ENCODE peak calls at places on chromosomes 6 and 20, in ten cellular contexts. Y, L, T, M, Q, C, H, I, N and G are unnamed samples.

GRCh38 chr6:159117031-159117430 is 52.2 kb upstream of the FNDC1 start:
- DNase-seq in C (peak), Q (no peak), L (peak), M (no peak), I (peak), Y (no peak), H (peak), T (no peak), N (no peak), G (no peak)

GRCh38 chr6:15330174-15330934 is 84.5 kb downstream of the JARID2 start:
- DNase-seq in Y (no peak), I (no peak), M (no peak), N (peak), C (no peak), H (peak), T (no peak), Q (no peak), L (no peak), G (no peak)

GRCh38 chr6:3209114-3210023 is 18.1 kb downstream of the TUBB2B start:
- DNase-seq in Y (no peak), L (peak), T (peak), M (no peak), N (no peak), I (peak), C (no peak), H (peak), Q (peak), G (peak)

GRCh38 chr6:134619789-134620188 is 301.9 kb upstream of the SGK1 start:
- DNase-seq in Q (no peak), I (peak), Y (no peak), T (no peak), L (no peak), H (peak), N (no peak), C (no peak), M (no peak), G (peak)

GRCh38 chr20:47925603-47926002 is 140.3 kb upstream of the SULF2 start:
- DNase-seq in N (no peak), L (no peak), Q (no peak), C (no peak), I (no peak), T (no peak), M (no peak), H (no peak), Y (no peak), G (no peak)

GRCh38 chr20:11970243-11970836 is 52.6 kb downstream of the BTBD3 start:
- DNase-seq in C (no peak), H (no peak), Y (no peak), I (no peak), M (no peak), T (no peak), L (no peak), Q (no peak), N (no peak), G (no peak)

GRCh38 chr20:2093200-2093781 is 8.3 kb upstream of the STK35 start:
- DNase-seq in H (no peak), I (no peak), C (no peak), T (peak), Y (no peak), L (no peak), Q (peak), N (no peak), M (no peak), G (peak)

GRCh38 chr6:115570326-115570725 is 490.4 kb downstream of the FRK start:
- DNase-seq in T (no peak), H (peak), I (no peak), Q (no peak), L (no peak), M (no peak), N (no peak), C (no peak), Y (no peak), G (no peak)

GRCh38 chr20:53723621-53724020 is 130.0 kb upstream of the ZNF217 start:
- DNase-seq in L (no peak), Q (no peak), I (no peak), Y (no peak), T (no peak), C (no peak), N (peak), H (no peak), M (no peak), G (no peak)

GRCh38 chr6:78810698-78811097 is 56.7 kb upstream of the IRAK1BP1 start:
- DNase-seq in L (no peak), Y (no peak), N (no peak), Q (no peak), C (no peak), I (peak), T (no peak), H (peak), M (no peak), G (no peak)

GRCh38 chr20:41734506-41734945 is 116.3 kb upstream of the CHD6 start:
- DNase-seq in N (peak), C (no peak), Q (peak), I (peak), T (peak), Y (no peak), M (no peak), L (peak), H (peak), G (peak)

GRCh38 chr20:50992733-50993457 is 30.0 kb downstream of the KCNG1 start:
- DNase-seq in T (peak), L (no peak), N (peak), C (no peak), M (no peak), H (peak), Y (no peak), I (peak), Q (peak), G (peak)

GRCh38 chr20:49400904-49401303 is 81.6 kb downstream of the KCNB1 start:
- DNase-seq in Q (no peak), M (no peak), T (no peak), N (peak), C (peak), L (peak), H (peak), I (peak), Y (no peak), G (no peak)

GRCh38 chr6:4644962-4645361 is 131.2 kb upstream of the CDYL start:
- DNase-seq in N (peak), M (no peak), I (no peak), L (no peak), T (peak), H (peak), C (no peak), Q (no peak), Y (no peak), G (no peak)

GRCh38 chr20:9615766-9616454 is 101.5 kb downstream of the LAMP5 start:
- DNase-seq in I (no peak), N (no peak), Q (peak), L (no peak), T (no peak), M (no peak), Y (no peak), H (no peak), C (no peak), G (no peak)

GRCh38 chr6:166318649-166319600 is 10.7 kb upstream of the PRR18 start:
- DNase-seq in T (no peak), M (no peak), N (no peak), I (no peak), Q (no peak), H (no peak), L (no peak), Y (no peak), C (no peak), G (no peak)

GRCh38 chr6:75349262-75349984 is 64.8 kb upstream of the TMEM30A start:
- DNase-seq in L (no peak), T (peak), H (peak), Y (no peak), M (peak), C (no peak), Q (peak), N (peak), I (peak), G (peak)
- TF ChIP-seq CTCF in L (no peak), T (no peak), H (no peak), Y (no peak), M (no peak), C (no peak), Q (no peak), N (peak), I (peak), G (no peak)

GRCh38 chr20:36820073-36820472 is 46.5 kb upstream of the DSN1 start:
- DNase-seq in L (no peak), T (no peak), I (no peak), N (no peak), Q (no peak), C (no peak), H (no peak), M (no peak), Y (no peak), G (no peak)
- TF ChIP-seq CTCF in L (no peak), T (no peak), I (no peak), N (no peak), Q (no peak), C (no peak), H (no peak), M (no peak), Y (no peak), G (no peak)

GRCh38 chr6:75094614-75095321 is 111.1 kb downstream of the COL12A1 start:
- DNase-seq in T (peak), I (peak), Y (no peak), Q (no peak), N (no peak), C (no peak), L (no peak), H (peak), M (no peak), G (no peak)
- TF ChIP-seq CTCF in T (no peak), I (peak), Y (no peak), Q (no peak), N (no peak), C (no peak), L (no peak), H (peak), M (no peak), G (no peak)

GRCh38 chr6:70520575-70520974 is 46.2 kb upstream of the SDHAF4 start:
- DNase-seq in M (no peak), T (peak), I (peak), Q (peak), Y (no peak), L (no peak), N (peak), C (no peak), H (peak), G (no peak)
- TF ChIP-seq CTCF in M (peak), T (peak), I (peak), Q (peak), Y (peak), L (no peak), N (peak), C (no peak), H (peak), G (no peak)

DNA sequence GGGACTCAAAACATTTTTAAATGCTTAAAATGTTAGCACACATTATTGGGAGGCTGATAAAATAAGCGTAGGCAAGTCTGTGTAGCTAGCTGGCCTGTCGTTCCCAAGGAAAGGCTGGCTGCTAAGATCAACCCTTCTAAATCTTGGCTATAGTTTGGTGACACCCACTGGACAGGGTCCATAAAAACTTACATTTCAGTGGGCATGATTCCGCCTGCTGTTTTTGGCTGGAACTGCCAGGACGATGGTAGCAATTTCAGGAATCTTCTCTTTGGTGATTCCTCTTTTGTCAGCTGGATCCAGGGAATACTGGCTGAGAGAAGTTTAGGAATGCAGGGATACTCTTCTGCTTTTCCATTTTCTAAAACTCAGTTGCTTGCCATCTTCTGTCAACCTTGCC is 162.2 kb downstream of the NKAIN2 start:
- DNase-seq in C (no peak), Q (no peak), I (peak), M (no peak), L (no peak), N (peak), T (no peak), Y (no peak), H (peak), G (peak)
- TF ChIP-seq CTCF in C (no peak), Q (no peak), I (no peak), M (no peak), L (peak), N (peak), T (peak), Y (no peak), H (peak), G (no peak)

DNA sequence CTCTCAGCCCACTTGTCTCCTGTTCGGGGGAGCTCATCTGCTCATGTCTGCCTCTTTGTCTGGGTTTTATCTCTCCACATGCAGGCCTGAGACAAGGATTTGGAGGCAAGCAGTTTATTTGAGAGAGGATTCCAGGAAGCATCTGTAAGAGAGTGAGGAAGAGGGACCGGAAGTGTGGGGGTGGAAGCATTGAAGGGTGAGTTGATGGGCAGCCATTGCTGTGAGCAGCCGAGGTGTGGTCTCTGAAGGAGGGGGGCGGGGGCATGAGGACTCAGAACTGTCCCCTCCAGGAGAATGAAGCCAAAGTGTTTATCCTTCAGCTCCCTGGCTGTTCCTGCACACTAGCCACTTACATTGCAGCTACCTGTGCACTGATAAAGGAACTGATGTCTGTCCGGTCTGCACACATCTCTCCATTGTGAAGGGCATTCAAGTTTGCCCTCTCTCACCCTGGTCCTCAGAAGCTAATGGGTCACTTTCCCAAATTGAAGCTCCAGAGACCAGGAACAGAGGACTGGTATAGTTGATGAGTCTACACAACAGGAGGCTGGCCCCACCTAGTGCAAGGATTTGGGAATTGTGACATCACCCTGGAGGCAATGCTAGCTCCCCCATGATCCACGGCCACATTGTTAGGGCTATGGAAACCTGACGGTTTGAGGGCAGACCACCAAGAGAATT is 100.5 kb upstream of the FOXA2 start:
- DNase-seq in C (no peak), H (no peak), I (no peak), L (no peak), T (no peak), N (peak), Q (no peak), M (no peak), Y (no peak), G (no peak)
- TF ChIP-seq CTCF in C (no peak), H (no peak), I (no peak), L (no peak), T (no peak), N (no peak), Q (no peak), M (no peak), Y (no peak), G (no peak)

DNA sequence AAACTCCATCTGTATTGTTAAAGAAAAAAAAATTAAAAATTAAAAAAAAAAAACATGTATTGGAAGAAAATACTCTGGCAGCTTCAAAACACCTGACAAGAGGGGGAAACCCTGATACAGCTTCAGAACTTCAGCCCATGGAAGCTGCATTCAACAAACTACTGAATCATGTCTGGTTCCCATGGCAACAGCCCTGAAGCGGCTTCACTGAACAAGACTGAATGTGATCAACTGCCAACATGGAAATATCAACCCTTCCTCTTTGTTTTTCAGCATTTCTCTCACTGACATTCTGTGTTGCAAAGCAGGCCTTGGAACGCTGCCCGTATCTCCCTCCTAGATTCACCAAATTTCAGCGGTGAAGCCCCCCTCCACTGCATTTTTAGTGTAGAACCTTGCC is 91.3 kb upstream of the SHLD1 start:
- DNase-seq in Y (peak), N (peak), I (peak), H (peak), M (no peak), L (peak), Q (peak), C (peak), T (peak), G (no peak)
- TF ChIP-seq CTCF in Y (no peak), N (no peak), I (no peak), H (no peak), M (no peak), L (no peak), Q (no peak), C (no peak), T (no peak), G (no peak)